ENCODE peak calls at places on chromosomes 6 and 20, in ten cellular contexts. One of them, this sample, is unnamed.
A peak's percentile ranks its signal among the peaks of the same experiment; 100 is the strongest.

GRCh38 chr20:20368414-20369352 is 779 bp downstream of the INSM1 start:
- DNase-seq in choroid plexus epithelial cell: no peak
- DNase-seq in epithelial cell of esophagus: no peak
- DNase-seq in AG09309: no peak
- DNase-seq in uterus: no peak
- DNase-seq in lung: no peak
- DNase-seq in heart right ventricle: no peak
- DNase-seq in Panc1: no peak
- DNase-seq in lower lobe of right lung: no peak
- DNase-seq in A549: no peak
- DNase-seq in this sample: no peak

GRCh38 chr20:15708984-15709598 is 864.2 kb downstream of the KIF16B start:
- DNase-seq in choroid plexus epithelial cell: peak; percentile 15
- DNase-seq in epithelial cell of esophagus: peak; percentile 42
- DNase-seq in AG09309: no peak
- DNase-seq in uterus: no peak
- DNase-seq in lung: no peak
- DNase-seq in heart right ventricle: peak; percentile 8
- DNase-seq in Panc1: no peak
- DNase-seq in lower lobe of right lung: peak; percentile 60
- DNase-seq in A549: peak; percentile 54
- DNase-seq in this sample: no peak

GRCh38 chr20:5508044-5508443 is 191.3 kb upstream of the PROKR2 start:
- DNase-seq in choroid plexus epithelial cell: no peak
- DNase-seq in epithelial cell of esophagus: no peak
- DNase-seq in AG09309: no peak
- DNase-seq in uterus: no peak
- DNase-seq in lung: no peak
- DNase-seq in heart right ventricle: no peak
- DNase-seq in Panc1: no peak
- DNase-seq in lower lobe of right lung: no peak
- DNase-seq in A549: no peak
- DNase-seq in this sample: no peak

GRCh38 chr20:6956574-6956973 is 189.1 kb downstream of the BMP2 start:
- DNase-seq in choroid plexus epithelial cell: peak; percentile 63
- DNase-seq in epithelial cell of esophagus: peak; percentile 91
- DNase-seq in AG09309: no peak
- DNase-seq in uterus: no peak
- DNase-seq in lung: no peak
- DNase-seq in heart right ventricle: no peak
- DNase-seq in Panc1: no peak
- DNase-seq in lower lobe of right lung: no peak
- DNase-seq in A549: no peak
- DNase-seq in this sample: no peak

GRCh38 chr6:148869589-148869988 is 122.8 kb downstream of the UST start:
- DNase-seq in choroid plexus epithelial cell: peak; percentile 74
- DNase-seq in epithelial cell of esophagus: peak; percentile 93
- DNase-seq in AG09309: peak; percentile 83
- DNase-seq in uterus: no peak
- DNase-seq in lung: no peak
- DNase-seq in heart right ventricle: no peak
- DNase-seq in Panc1: peak; percentile 12
- DNase-seq in lower lobe of right lung: no peak
- DNase-seq in A549: peak; percentile 19
- DNase-seq in this sample: peak; percentile 77

GRCh38 chr6:125104425-125104824 is 49.1 kb upstream of the TPD52L1 start:
- DNase-seq in choroid plexus epithelial cell: peak; percentile 83
- DNase-seq in epithelial cell of esophagus: peak; percentile 73
- DNase-seq in AG09309: peak; percentile 89
- DNase-seq in uterus: no peak
- DNase-seq in lung: no peak
- DNase-seq in heart right ventricle: no peak
- DNase-seq in Panc1: no peak
- DNase-seq in lower lobe of right lung: no peak
- DNase-seq in A549: no peak
- DNase-seq in this sample: peak; percentile 53

GRCh38 chr20:37574199-37574890 is 46.7 kb upstream of the BLCAP start:
- DNase-seq in choroid plexus epithelial cell: no peak
- DNase-seq in epithelial cell of esophagus: no peak
- DNase-seq in AG09309: no peak
- DNase-seq in uterus: no peak
- DNase-seq in lung: no peak
- DNase-seq in heart right ventricle: no peak
- DNase-seq in Panc1: no peak
- DNase-seq in lower lobe of right lung: no peak
- DNase-seq in A549: no peak
- DNase-seq in this sample: no peak

GRCh38 chr6:117918454-117918853 is 11.4 kb downstream of the SLC35F1 start:
- DNase-seq in choroid plexus epithelial cell: no peak
- DNase-seq in epithelial cell of esophagus: no peak
- DNase-seq in AG09309: no peak
- DNase-seq in uterus: no peak
- DNase-seq in lung: no peak
- DNase-seq in heart right ventricle: no peak
- DNase-seq in Panc1: no peak
- DNase-seq in lower lobe of right lung: no peak
- DNase-seq in A549: no peak
- DNase-seq in this sample: no peak

GRCh38 chr6:56995347-56995746 is 40.4 kb downstream of the BEND6 start:
- DNase-seq in choroid plexus epithelial cell: no peak
- DNase-seq in epithelial cell of esophagus: peak; percentile 31
- DNase-seq in AG09309: no peak
- DNase-seq in uterus: no peak
- DNase-seq in lung: no peak
- DNase-seq in heart right ventricle: no peak
- DNase-seq in Panc1: no peak
- DNase-seq in lower lobe of right lung: no peak
- DNase-seq in A549: no peak
- DNase-seq in this sample: no peak
- TF ChIP-seq CTCF in choroid plexus epithelial cell: peak; percentile 7
- TF ChIP-seq CTCF in epithelial cell of esophagus: peak; percentile 26
- TF ChIP-seq CTCF in AG09309: no peak
- TF ChIP-seq CTCF in uterus: no peak
- TF ChIP-seq CTCF in lung: no peak
- TF ChIP-seq CTCF in heart right ventricle: no peak
- TF ChIP-seq CTCF in Panc1: peak; percentile 64
- TF ChIP-seq CTCF in lower lobe of right lung: no peak
- TF ChIP-seq CTCF in A549: no peak
- TF ChIP-seq CTCF in this sample: peak; percentile 12

DNA sequence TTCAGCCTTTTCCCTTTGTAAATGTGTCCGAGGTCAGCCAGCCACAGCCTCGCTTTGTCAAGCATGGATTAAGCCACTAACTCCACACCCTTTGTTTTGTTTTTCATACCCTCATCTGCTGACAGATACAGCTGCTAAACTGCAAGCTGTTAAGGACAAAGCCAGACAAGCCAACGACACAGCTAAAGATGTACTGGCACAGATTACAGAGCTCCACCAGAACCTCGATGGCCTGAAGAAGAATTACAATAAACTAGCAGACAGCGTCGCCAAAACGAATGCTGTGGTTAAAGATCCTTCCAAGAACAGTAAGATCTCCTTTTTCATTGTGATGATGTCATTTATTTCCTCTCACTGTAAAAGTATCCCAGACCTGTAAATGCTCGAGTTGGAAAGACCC is 269.3 kb downstream of the ARHGAP18 start:
- DNase-seq in choroid plexus epithelial cell: peak; percentile 32
- DNase-seq in epithelial cell of esophagus: peak; percentile 11
- DNase-seq in AG09309: peak; percentile 1
- DNase-seq in uterus: no peak
- DNase-seq in lung: no peak
- DNase-seq in heart right ventricle: no peak
- DNase-seq in Panc1: no peak
- DNase-seq in lower lobe of right lung: no peak
- DNase-seq in A549: no peak
- DNase-seq in this sample: peak; percentile 42
- H3K4me3 ChIP-seq in choroid plexus epithelial cell: no peak overlapping the region
- H3K4me3 ChIP-seq in epithelial cell of esophagus: no peak overlapping the region
- H3K4me3 ChIP-seq in AG09309: no peak overlapping the region
- H3K4me3 ChIP-seq in uterus: no peak overlapping the region
- H3K4me3 ChIP-seq in lung: no peak overlapping the region
- H3K4me3 ChIP-seq in heart right ventricle: no peak overlapping the region
- H3K4me3 ChIP-seq in Panc1: no peak overlapping the region
- H3K4me3 ChIP-seq in lower lobe of right lung: no peak overlapping the region
- H3K4me3 ChIP-seq in A549: no peak overlapping the region
- H3K4me3 ChIP-seq in this sample: no peak overlapping the region

DNA sequence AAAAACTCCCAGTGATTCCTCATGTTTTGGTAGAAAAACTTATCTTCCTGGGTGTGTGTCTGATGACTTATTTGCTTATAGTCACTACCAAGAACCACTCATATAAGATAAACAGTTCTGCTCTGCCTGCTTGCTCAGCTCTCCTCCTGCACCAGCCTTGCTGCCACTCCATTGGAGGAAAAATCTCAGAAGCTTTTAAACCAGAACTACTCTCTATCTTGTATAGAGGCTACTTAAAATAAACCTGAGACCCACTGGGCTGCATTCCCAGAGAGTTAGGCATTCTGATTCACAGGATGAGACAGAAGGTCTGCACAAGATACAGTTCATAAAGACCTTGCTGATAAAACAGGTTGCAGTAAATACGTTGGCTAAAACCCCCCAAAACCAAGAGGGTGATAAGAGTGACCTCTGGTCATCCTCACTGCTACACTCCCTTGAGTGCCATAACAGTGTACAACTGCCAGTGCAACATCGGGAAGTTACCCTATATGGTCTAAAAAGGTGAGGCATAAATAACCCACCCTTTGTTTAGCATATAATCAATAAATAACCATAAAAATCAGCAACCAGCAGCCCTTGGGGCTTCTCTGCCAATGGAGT is 728.3 kb downstream of the EPHA7 start:
- DNase-seq in choroid plexus epithelial cell: peak; percentile 53
- DNase-seq in epithelial cell of esophagus: peak; percentile 52
- DNase-seq in AG09309: no peak
- DNase-seq in uterus: no peak
- DNase-seq in lung: no peak
- DNase-seq in heart right ventricle: no peak
- DNase-seq in Panc1: no peak
- DNase-seq in lower lobe of right lung: no peak
- DNase-seq in A549: no peak
- DNase-seq in this sample: no peak
- TF ChIP-seq CTCF in choroid plexus epithelial cell: no peak
- TF ChIP-seq CTCF in epithelial cell of esophagus: no peak
- TF ChIP-seq CTCF in AG09309: no peak
- TF ChIP-seq CTCF in uterus: no peak
- TF ChIP-seq CTCF in lung: no peak
- TF ChIP-seq CTCF in heart right ventricle: no peak
- TF ChIP-seq CTCF in Panc1: no peak
- TF ChIP-seq CTCF in lower lobe of right lung: no peak
- TF ChIP-seq CTCF in A549: no peak
- TF ChIP-seq CTCF in this sample: no peak

DNA sequence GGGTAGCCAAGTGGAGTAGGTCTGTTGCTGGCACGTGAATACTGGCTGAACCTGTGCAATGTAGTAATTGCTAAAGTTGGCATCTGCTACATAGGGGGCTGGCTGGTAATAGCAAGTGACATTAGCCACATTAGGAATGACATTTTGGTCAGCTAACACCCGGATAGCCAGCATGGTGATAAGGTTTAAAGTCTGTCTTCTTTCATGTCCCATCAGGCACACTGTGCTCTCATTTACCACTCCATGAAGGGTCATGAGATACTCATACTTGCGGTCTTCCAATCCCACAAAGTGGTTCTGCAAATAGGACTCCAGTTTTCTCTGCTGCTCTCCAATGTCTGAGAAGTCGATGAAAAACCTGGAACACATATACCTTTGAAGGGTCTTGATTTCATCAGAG is 2.8 kb downstream of the TENT5A start:
- DNase-seq in choroid plexus epithelial cell: no peak
- DNase-seq in epithelial cell of esophagus: no peak
- DNase-seq in AG09309: no peak
- DNase-seq in uterus: no peak
- DNase-seq in lung: no peak
- DNase-seq in heart right ventricle: peak; percentile 61
- DNase-seq in Panc1: no peak
- DNase-seq in lower lobe of right lung: no peak
- DNase-seq in A549: no peak
- DNase-seq in this sample: no peak
- H3K4me3 ChIP-seq in choroid plexus epithelial cell: peak overlapping the region; percentile 97
- H3K4me3 ChIP-seq in epithelial cell of esophagus: no peak overlapping the region
- H3K4me3 ChIP-seq in AG09309: peak overlapping the region; percentile 69
- H3K4me3 ChIP-seq in uterus: peak overlapping the region; percentile 85
- H3K4me3 ChIP-seq in lung: peak overlapping the region; percentile 19
- H3K4me3 ChIP-seq in heart right ventricle: peak overlapping the region; percentile 87
- H3K4me3 ChIP-seq in Panc1: no peak overlapping the region
- H3K4me3 ChIP-seq in lower lobe of right lung: peak overlapping the region; percentile 68
- H3K4me3 ChIP-seq in A549: no peak overlapping the region
- H3K4me3 ChIP-seq in this sample: peak overlapping the region; percentile 60

DNA sequence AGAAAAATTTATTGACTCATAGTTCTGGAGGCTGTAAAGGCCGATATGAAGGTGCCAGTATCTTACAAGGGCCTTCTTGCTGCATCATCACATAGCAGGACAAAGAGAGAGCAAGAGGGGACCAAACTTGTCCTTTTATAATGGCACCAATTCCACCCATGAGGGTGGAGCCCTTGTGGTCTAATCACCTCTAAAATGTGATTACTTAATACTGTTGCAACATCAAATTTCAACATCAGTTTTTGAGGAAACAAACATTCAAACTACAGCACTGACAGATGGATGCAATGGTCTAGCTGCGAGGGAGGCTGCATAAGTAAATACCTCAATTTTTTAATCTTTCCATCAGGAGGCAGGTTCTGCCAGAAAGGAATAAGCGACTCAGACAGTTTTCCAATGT is 76.7 kb upstream of the LAMA2 start:
- DNase-seq in choroid plexus epithelial cell: peak; percentile 54
- DNase-seq in epithelial cell of esophagus: peak; percentile 68
- DNase-seq in AG09309: no peak
- DNase-seq in uterus: no peak
- DNase-seq in lung: no peak
- DNase-seq in heart right ventricle: no peak
- DNase-seq in Panc1: no peak
- DNase-seq in lower lobe of right lung: no peak
- DNase-seq in A549: no peak
- DNase-seq in this sample: no peak
- TF ChIP-seq CTCF in choroid plexus epithelial cell: no peak
- TF ChIP-seq CTCF in epithelial cell of esophagus: no peak
- TF ChIP-seq CTCF in AG09309: no peak
- TF ChIP-seq CTCF in uterus: no peak
- TF ChIP-seq CTCF in lung: no peak
- TF ChIP-seq CTCF in heart right ventricle: no peak
- TF ChIP-seq CTCF in Panc1: no peak
- TF ChIP-seq CTCF in lower lobe of right lung: no peak
- TF ChIP-seq CTCF in A549: no peak
- TF ChIP-seq CTCF in this sample: no peak

This sample was measured in HFF-Myc.